ENCODE peak calls at places on chromosomes 11 and 22, in seven cellular contexts. One of them, this sample, is unnamed.

GRCh38 chr11:67468056-67468455 is 995 bp downstream of the TMEM134 start:
- DNase-seq in PC-3: peak; percentile 97
- DNase-seq in right lobe of liver: peak; percentile 86
- DNase-seq in K562: no peak
- DNase-seq in fibroblast of villous mesenchyme: no peak
- DNase-seq in heart right ventricle: no peak
- DNase-seq in A549: no peak
- DNase-seq in this sample: no peak

GRCh38 chr11:110311783-110312578 is 15.6 kb upstream of the RDX start:
- DNase-seq in K562: no peak
- DNase-seq in PC-3: peak; percentile 63
- DNase-seq in A549: peak; percentile 67
- DNase-seq in fibroblast of villous mesenchyme: peak; percentile 58
- DNase-seq in heart right ventricle: no peak
- DNase-seq in right lobe of liver: no peak
- DNase-seq in this sample: peak; percentile 48

GRCh38 chr11:65112551-65113360 is 1.1 kb downstream of the TM7SF2 start:
- DNase-seq in heart right ventricle: peak; percentile 74
- DNase-seq in fibroblast of villous mesenchyme: peak; percentile 43
- DNase-seq in PC-3: peak; percentile 67
- DNase-seq in right lobe of liver: peak; percentile 82
- DNase-seq in A549: peak; percentile 53
- DNase-seq in K562: peak; percentile 64
- DNase-seq in this sample: no peak

GRCh38 chr11:5324197-5324596 is at the start of gene OR51B2:
- DNase-seq in heart right ventricle: no peak
- DNase-seq in K562: no peak
- DNase-seq in fibroblast of villous mesenchyme: no peak
- DNase-seq in PC-3: no peak
- DNase-seq in A549: no peak
- DNase-seq in right lobe of liver: no peak
- DNase-seq in this sample: no peak

GRCh38 chr22:31244044-31244942 is 32.2 kb downstream of the LIMK2 start:
- DNase-seq in PC-3: peak; percentile 68
- DNase-seq in A549: peak; percentile 63
- DNase-seq in fibroblast of villous mesenchyme: peak; percentile 91
- DNase-seq in K562: no peak
- DNase-seq in heart right ventricle: no peak
- DNase-seq in right lobe of liver: no peak
- DNase-seq in this sample: peak; percentile 63

GRCh38 chr11:1111545-1112212 is 37.0 kb downstream of the MUC2 start:
- DNase-seq in K562: no peak
- DNase-seq in right lobe of liver: peak; percentile 43
- DNase-seq in fibroblast of villous mesenchyme: no peak
- DNase-seq in PC-3: no peak
- DNase-seq in A549: no peak
- DNase-seq in heart right ventricle: no peak
- DNase-seq in this sample: no peak

GRCh38 chr11:45288395-45288794 is 2.3 kb upstream of the SYT13 start:
- DNase-seq in A549: no peak
- DNase-seq in fibroblast of villous mesenchyme: no peak
- DNase-seq in heart right ventricle: no peak
- DNase-seq in K562: no peak
- DNase-seq in PC-3: no peak
- DNase-seq in right lobe of liver: no peak
- DNase-seq in this sample: no peak

GRCh38 chr22:44664149-44664548 is 37.9 kb upstream of the PRR5 start:
- DNase-seq in A549: no peak
- DNase-seq in K562: no peak
- DNase-seq in fibroblast of villous mesenchyme: peak; percentile 76
- DNase-seq in PC-3: no peak
- DNase-seq in right lobe of liver: peak; percentile 79
- DNase-seq in heart right ventricle: peak; percentile 64
- DNase-seq in this sample: peak; percentile 11

DNA sequence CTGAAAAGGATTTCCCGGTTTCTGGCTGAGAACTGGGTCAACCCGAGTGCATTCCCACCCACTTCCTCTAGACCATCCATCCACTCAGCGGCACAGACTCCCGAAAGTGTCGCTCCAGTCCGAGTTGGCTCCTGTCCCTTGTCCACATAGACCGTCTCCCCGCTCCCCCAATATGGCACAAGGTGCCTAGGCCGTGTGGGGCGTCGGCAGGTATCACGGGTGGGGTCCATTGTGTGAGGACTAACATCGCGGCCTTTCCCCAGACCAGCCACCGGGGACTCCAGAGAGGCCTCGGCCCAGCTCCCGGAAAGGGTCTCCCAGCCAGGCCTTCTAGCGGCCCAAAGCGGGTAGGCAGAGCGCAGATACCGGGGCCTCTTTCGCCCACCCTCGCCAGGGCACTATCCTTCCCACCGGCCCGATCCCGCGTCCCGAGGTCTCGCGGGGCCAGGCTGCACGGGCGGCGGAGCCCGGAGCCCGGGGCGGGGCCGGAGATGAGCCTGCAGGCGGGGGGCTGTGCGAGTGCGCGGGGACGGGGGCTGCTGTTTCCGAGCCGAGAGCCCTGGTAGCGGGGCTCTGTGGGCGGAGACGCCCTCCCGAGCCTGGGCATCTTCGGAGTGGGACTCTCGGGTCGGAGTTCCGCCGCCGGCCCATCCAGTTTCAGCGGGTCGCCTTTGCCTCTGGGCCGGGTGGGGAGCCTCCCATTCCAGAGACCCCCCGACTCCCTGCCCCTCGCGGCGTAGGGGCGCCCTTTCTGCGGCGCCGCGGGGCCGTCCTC is 21.1 kb downstream of the SERPINH1 start:
- DNase-seq in K562: peak; percentile 75
- DNase-seq in A549: peak; percentile 53
- DNase-seq in fibroblast of villous mesenchyme: peak; percentile 59
- DNase-seq in right lobe of liver: peak; percentile 64
- DNase-seq in heart right ventricle: peak; percentile 68
- DNase-seq in PC-3: peak; percentile 60
- DNase-seq in this sample: peak; percentile 51
- TF ChIP-seq CTCF in K562: peak; percentile 28
- TF ChIP-seq CTCF in A549: peak; percentile 11
- TF ChIP-seq CTCF in fibroblast of villous mesenchyme: peak; percentile 42
- TF ChIP-seq CTCF in right lobe of liver: peak; percentile 25
- TF ChIP-seq CTCF in heart right ventricle: peak; percentile 42
- TF ChIP-seq CTCF in PC-3: peak; percentile 43
- TF ChIP-seq CTCF in this sample: peak; percentile 42

DNA sequence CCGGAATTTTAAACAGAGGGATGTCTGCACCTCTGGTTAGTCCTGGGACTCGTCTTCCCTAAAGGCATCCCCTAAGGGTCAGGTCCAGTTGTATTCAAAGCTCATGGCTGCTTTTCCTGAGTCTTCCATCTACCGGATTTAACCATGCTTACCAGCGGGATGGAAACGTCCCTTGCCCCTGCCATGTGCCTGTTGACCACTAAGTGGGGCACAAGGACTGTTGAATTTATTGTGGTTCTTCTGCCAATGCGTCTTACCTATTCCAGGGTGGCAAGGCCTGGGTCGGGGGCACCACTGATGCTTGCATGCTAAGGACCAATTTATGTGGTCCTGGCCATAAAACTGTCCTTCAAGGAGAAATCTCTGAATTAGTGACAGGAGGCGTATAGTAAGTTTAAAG is 25.6 kb downstream of the ANKRD42 start:
- DNase-seq in PC-3: peak; percentile 10
- DNase-seq in right lobe of liver: no peak
- DNase-seq in fibroblast of villous mesenchyme: no peak
- DNase-seq in A549: peak; percentile 27
- DNase-seq in heart right ventricle: no peak
- DNase-seq in K562: no peak
- DNase-seq in this sample: no peak
- TF ChIP-seq CTCF in PC-3: peak; percentile 56
- TF ChIP-seq CTCF in right lobe of liver: peak; percentile 13
- TF ChIP-seq CTCF in fibroblast of villous mesenchyme: peak; percentile 37
- TF ChIP-seq CTCF in A549: peak; percentile 17
- TF ChIP-seq CTCF in heart right ventricle: peak; percentile 20
- TF ChIP-seq CTCF in K562: peak; percentile 47
- TF ChIP-seq CTCF in this sample: peak; percentile 47

GRCh38 chr11:71391786-71392185 is 56.4 kb downstream of the DHCR7 start:
- DNase-seq in A549: no peak
- DNase-seq in fibroblast of villous mesenchyme: no peak
- DNase-seq in right lobe of liver: no peak
- DNase-seq in heart right ventricle: no peak
- DNase-seq in PC-3: no peak
- DNase-seq in K562: no peak
- DNase-seq in this sample: no peak
- TF ChIP-seq CTCF in A549: no peak
- TF ChIP-seq CTCF in fibroblast of villous mesenchyme: no peak
- TF ChIP-seq CTCF in right lobe of liver: no peak
- TF ChIP-seq CTCF in heart right ventricle: no peak
- TF ChIP-seq CTCF in PC-3: no peak
- TF ChIP-seq CTCF in K562: no peak
- TF ChIP-seq CTCF in this sample: no peak

GRCh38 chr11:68968306-68969255 is 12.2 kb downstream of the MRGPRD start:
- DNase-seq in K562: no peak
- DNase-seq in heart right ventricle: no peak
- DNase-seq in PC-3: no peak
- DNase-seq in fibroblast of villous mesenchyme: no peak
- DNase-seq in A549: no peak
- DNase-seq in right lobe of liver: no peak
- DNase-seq in this sample: peak; percentile 11
- TF ChIP-seq CTCF in K562: no peak
- TF ChIP-seq CTCF in heart right ventricle: no peak
- TF ChIP-seq CTCF in PC-3: peak; percentile 25
- TF ChIP-seq CTCF in fibroblast of villous mesenchyme: peak; percentile 36
- TF ChIP-seq CTCF in A549: no peak
- TF ChIP-seq CTCF in right lobe of liver: no peak
- TF ChIP-seq CTCF in this sample: peak; percentile 19

GRCh38 chr11:119298726-119299125 is 18.2 kb downstream of the MCAM start:
- DNase-seq in PC-3: no peak
- DNase-seq in heart right ventricle: peak; percentile 61
- DNase-seq in K562: no peak
- DNase-seq in A549: no peak
- DNase-seq in fibroblast of villous mesenchyme: no peak
- DNase-seq in right lobe of liver: no peak
- DNase-seq in this sample: no peak

GRCh38 chr11:119297938-119298337 is 19.0 kb downstream of the MCAM start:
- DNase-seq in right lobe of liver: no peak
- DNase-seq in fibroblast of villous mesenchyme: no peak
- DNase-seq in heart right ventricle: no peak
- DNase-seq in K562: no peak
- DNase-seq in A549: no peak
- DNase-seq in PC-3: no peak
- DNase-seq in this sample: no peak

GRCh38 chr11:119290894-119291497 is 25.9 kb downstream of the MCAM start:
- DNase-seq in fibroblast of villous mesenchyme: no peak
- DNase-seq in A549: no peak
- DNase-seq in K562: no peak
- DNase-seq in heart right ventricle: no peak
- DNase-seq in right lobe of liver: no peak
- DNase-seq in PC-3: no peak
- DNase-seq in this sample: no peak

GRCh38 chr11:119293461-119293860 is 23.5 kb downstream of the MCAM start:
- DNase-seq in K562: no peak
- DNase-seq in fibroblast of villous mesenchyme: no peak
- DNase-seq in A549: no peak
- DNase-seq in PC-3: no peak
- DNase-seq in heart right ventricle: no peak
- DNase-seq in right lobe of liver: no peak
- DNase-seq in this sample: no peak

GRCh38 chr11:119295178-119295577 is 21.8 kb downstream of the MCAM start:
- DNase-seq in fibroblast of villous mesenchyme: peak; percentile 23
- DNase-seq in heart right ventricle: no peak
- DNase-seq in PC-3: peak; percentile 69
- DNase-seq in A549: peak; percentile 13
- DNase-seq in right lobe of liver: no peak
- DNase-seq in K562: no peak
- DNase-seq in this sample: no peak
- TF ChIP-seq CTCF in fibroblast of villous mesenchyme: peak; percentile 14
- TF ChIP-seq CTCF in heart right ventricle: no peak
- TF ChIP-seq CTCF in PC-3: peak; percentile 54
- TF ChIP-seq CTCF in A549: no peak
- TF ChIP-seq CTCF in right lobe of liver: no peak
- TF ChIP-seq CTCF in K562: no peak
- TF ChIP-seq CTCF in this sample: peak; percentile 30

GRCh38 chr11:76955459-76956114 is 78.6 kb upstream of the B3GNT6 start:
- DNase-seq in K562: no peak
- DNase-seq in PC-3: no peak
- DNase-seq in fibroblast of villous mesenchyme: no peak
- DNase-seq in heart right ventricle: no peak
- DNase-seq in A549: no peak
- DNase-seq in right lobe of liver: no peak
- DNase-seq in this sample: no peak
- TF ChIP-seq CTCF in K562: no peak
- TF ChIP-seq CTCF in PC-3: no peak
- TF ChIP-seq CTCF in fibroblast of villous mesenchyme: no peak
- TF ChIP-seq CTCF in heart right ventricle: no peak
- TF ChIP-seq CTCF in A549: no peak
- TF ChIP-seq CTCF in right lobe of liver: no peak
- TF ChIP-seq CTCF in this sample: no peak

DNA sequence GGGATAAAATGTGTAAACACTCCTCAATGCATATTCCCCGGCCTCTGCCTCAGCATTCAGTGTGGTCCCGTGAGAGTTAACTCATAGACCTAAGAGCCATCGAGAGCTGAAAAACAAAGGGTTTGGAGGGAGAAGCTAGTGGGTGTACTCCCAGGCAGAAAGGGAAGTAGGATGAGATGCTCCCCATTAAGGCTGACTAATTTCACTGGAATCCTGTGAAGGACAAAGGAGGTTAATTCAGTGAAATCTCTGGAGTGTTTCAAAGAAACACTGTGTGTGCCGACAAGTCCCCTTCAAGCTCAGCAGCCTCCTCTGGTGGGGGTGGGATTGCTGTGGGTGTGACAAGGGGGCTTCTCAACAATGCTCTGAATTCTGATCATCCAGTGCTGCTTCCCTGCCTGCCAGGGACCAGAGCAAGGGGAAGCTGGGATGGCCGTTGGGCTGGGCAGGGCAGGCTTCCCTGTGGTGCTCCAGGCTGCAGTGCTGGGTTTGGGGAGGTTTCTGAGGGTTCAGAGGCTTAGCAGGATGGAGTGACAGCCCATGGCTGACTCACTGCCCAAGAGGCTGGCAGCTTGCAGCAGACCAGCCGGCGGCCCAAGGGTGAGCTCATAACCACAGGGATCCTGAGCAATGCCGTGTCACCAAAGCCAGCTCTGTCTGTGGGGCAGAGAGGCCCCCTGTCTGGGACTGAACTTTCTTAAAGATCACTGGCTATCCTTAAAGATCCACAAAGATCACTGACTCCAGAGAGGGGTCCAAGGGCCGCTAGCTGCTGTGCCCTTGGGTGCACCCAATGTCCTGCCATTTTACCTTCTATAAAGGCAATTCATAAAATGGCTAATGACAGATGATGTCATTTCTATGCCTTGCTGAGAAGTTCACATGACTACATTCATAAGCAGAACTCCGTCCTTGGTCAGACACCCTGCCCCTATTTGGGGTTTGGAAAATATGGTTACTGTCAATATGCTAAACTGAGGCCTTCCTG is 61.3 kb upstream of the BMAL1 start:
- DNase-seq in A549: peak; percentile 90
- DNase-seq in K562: no peak
- DNase-seq in right lobe of liver: no peak
- DNase-seq in heart right ventricle: no peak
- DNase-seq in fibroblast of villous mesenchyme: peak; percentile 81
- DNase-seq in PC-3: peak; percentile 94
- DNase-seq in this sample: peak; percentile 98
- TF ChIP-seq CTCF in A549: no peak
- TF ChIP-seq CTCF in K562: no peak
- TF ChIP-seq CTCF in right lobe of liver: no peak
- TF ChIP-seq CTCF in heart right ventricle: no peak
- TF ChIP-seq CTCF in fibroblast of villous mesenchyme: no peak
- TF ChIP-seq CTCF in PC-3: no peak
- TF ChIP-seq CTCF in this sample: no peak

GRCh38 chr22:27792452-27793165 is 8.9 kb downstream of the MN1 start:
- DNase-seq in PC-3: no peak
- DNase-seq in right lobe of liver: no peak
- DNase-seq in K562: no peak
- DNase-seq in fibroblast of villous mesenchyme: no peak
- DNase-seq in heart right ventricle: no peak
- DNase-seq in A549: no peak
- DNase-seq in this sample: no peak
- TF ChIP-seq CTCF in PC-3: no peak
- TF ChIP-seq CTCF in right lobe of liver: no peak
- TF ChIP-seq CTCF in K562: no peak
- TF ChIP-seq CTCF in fibroblast of villous mesenchyme: no peak
- TF ChIP-seq CTCF in heart right ventricle: no peak
- TF ChIP-seq CTCF in A549: no peak
- TF ChIP-seq CTCF in this sample: no peak

This sample was measured in HFFc6.